ENCODE peak calls at places on chromosomes 7 and 10, in four cellular contexts. Q is activated CD8-positive, alpha-beta memory T cell treated with anti-CD3 and anti-CD28 coated beads for 24 hours; P is osteocyte; Y is fibroblast of pulmonary artery. H is an unnamed sample.
A peak's percentile ranks its signal among the peaks of the same experiment; 100 is the strongest.

GRCh38 chr10:75062191-75062849 is 49.1 kb upstream of the SAMD8 start:
- DNase-seq in Y (peak; percentile 51), P (no peak), Q (no peak), H (no peak)

GRCh38 chr7:44194069-44194468 is 4.8 kb upstream of the GCK start:
- DNase-seq in P (no peak), Q (no peak), Y (peak; percentile 23), H (no peak)

GRCh38 chr7:35680403-35681013 is 14.4 kb downstream of the HERPUD2 start:
- DNase-seq in Q (no peak), Y (no peak), P (no peak), H (no peak)

GRCh38 chr10:31774291-31774900 is 154.2 kb downstream of the ARHGAP12 start:
- DNase-seq in Q (no peak), P (no peak), Y (no peak), H (peak; percentile 28)

GRCh38 chr7:7570584-7570983 is 3.9 kb downstream of the MIOS start:
- DNase-seq in Y (no peak), P (no peak), Q (no peak), H (no peak)

GRCh38 chr10:28179490-28180099 is 123.3 kb downstream of the MPP7 start:
- DNase-seq in Y (peak; percentile 71), Q (no peak), P (no peak), H (no peak)

GRCh38 chr7:151246161-151247015 is 2.1 kb downstream of the SMARCD3 start:
- DNase-seq in P (no peak), Q (no peak), Y (no peak), H (no peak)

GRCh38 chr7:5396542-5396941 is 27.1 kb downstream of the TNRC18 start:
- DNase-seq in Q (peak; percentile 82), P (no peak), Y (no peak), H (peak; percentile 58)

GRCh38 chr7:66901941-66902843 is 18.8 kb upstream of the TMEM248 start:
- DNase-seq in Y (no peak), Q (no peak), P (no peak), H (no peak)

GRCh38 chr7:27154901-27155815 is 1.3 kb downstream of the HOXA7 start:
- DNase-seq in P (no peak), Q (peak; percentile 75), Y (no peak), H (no peak)

GRCh38 chr7:28630350-28630749 is 218.0 kb downstream of the CREB5 start:
- DNase-seq in P (no peak), Y (no peak), Q (no peak), H (no peak)

GRCh38 chr10:121822180-121822579 is 105.7 kb downstream of the ATE1 start:
- DNase-seq in P (no peak), Q (no peak), Y (no peak), H (no peak)

GRCh38 chr7:143882611-143883078 is 19.3 kb downstream of the TCAF1 start:
- DNase-seq in Y (peak; percentile 69), P (peak; percentile 88), Q (no peak), H (peak; percentile 78)

H was measured in left lobe of liver.